ENCODE peak calls at places on chromosomes 7 and 10, in five cellular contexts. Q, Z, X, J and M are unnamed samples. For H3K27me3, the result is how much of the 10 kb centered on the place peaks cover.

GRCh38 chr10:77981281-77981680 is 48.0 kb downstream of the POLR3A start:
- DNase-seq in X (no peak), Q (no peak), J (peak), Z (no peak), M (no peak)

GRCh38 chr7:127905491-127906330 is 125.5 kb downstream of the LRRC4 start:
- DNase-seq in Z (no peak), Q (no peak), X (no peak), J (no peak), M (no peak)

GRCh38 chr7:1564603-1565022 is 5.2 kb downstream of the PSMG3 start:
- DNase-seq in X (no peak), Z (no peak), Q (no peak), J (no peak), M (no peak)

GRCh38 chr10:117551322-117552155 is 9.0 kb downstream of the EMX2 start:
- DNase-seq in J (peak), Q (no peak), X (no peak), Z (no peak), M (no peak)

GRCh38 chr7:74709880-74710671 is 52.6 kb downstream of the GTF2I start:
- DNase-seq in J (no peak), Z (no peak), X (no peak), Q (no peak), M (no peak)

GRCh38 chr7:140526901-140527664 is 47.8 kb upstream of the MKRN1 start:
- DNase-seq in X (no peak), Z (no peak), J (no peak), Q (no peak), M (no peak)

GRCh38 chr10:25113231-25114035 is 61.4 kb upstream of the GPR158 start:
- DNase-seq in Z (peak), X (peak), J (no peak), Q (peak), M (no peak)

GRCh38 chr10:12179616-12180015 is 16.1 kb downstream of the NUDT5 start:
- DNase-seq in J (no peak), Q (no peak), X (no peak), Z (no peak), M (no peak)

GRCh38 chr10:476458-476780 is 213.0 kb downstream of the DIP2C start:
- DNase-seq in Z (no peak), Q (no peak), J (no peak), X (no peak), M (no peak)

GRCh38 chr7:42931447-42931833 is 534 bp downstream of the PSMA2 start:
- DNase-seq in Z (no peak), Q (no peak), X (no peak), J (no peak), M (no peak)

GRCh38 chr7:116341222-116341907 is 131.0 kb downstream of the TES start:
- DNase-seq in X (no peak), Q (no peak), J (no peak), Z (no peak), M (no peak)

GRCh38 chr10:88299787-88300186 is 283.3 kb downstream of the RNLS start:
- DNase-seq in Z (no peak), Q (no peak), J (no peak), X (no peak), M (no peak)

GRCh38 chr10:78514459-78514858 is 480.8 kb downstream of the RPS24 start:
- DNase-seq in J (no peak), Z (no peak), X (no peak), Q (peak), M (no peak)

GRCh38 chr7:92584953-92585352 is 5.2 kb downstream of the FAM133B start:
- DNase-seq in X (no peak), Q (no peak), Z (no peak), J (no peak), M (no peak)

GRCh38 chr10:46222364-46222935 is 64.3 kb upstream of the ANTXRL start:
- DNase-seq in J (no peak), X (no peak), Z (no peak), Q (no peak), M (no peak)

GRCh38 chr10:4043897-4044296 is 258.9 kb upstream of the KLF6 start:
- DNase-seq in Z (no peak), J (no peak), Q (no peak), X (no peak), M (no peak)

GRCh38 chr7:28684729-28685211 is 272.5 kb downstream of the CREB5 start:
- DNase-seq in X (no peak), J (peak), Z (no peak), Q (no peak), M (no peak)

GRCh38 chr10:91587710-91588638 is 44.9 kb downstream of the PPP1R3C start:
- DNase-seq in Z (no peak), X (no peak), J (no peak), Q (no peak), M (no peak)

GRCh38 chr10:36188054-36188453 is 546.0 kb upstream of the FZD8 start:
- DNase-seq in Z (no peak), Q (peak), J (no peak), X (no peak), M (no peak)

GRCh38 chr7:26375604-26376207 is 84.0 kb downstream of the SNX10 start:
- DNase-seq in J (no peak), X (no peak), Q (no peak), Z (no peak), M (no peak)

GRCh38 chr10:31318382-31318853 is 598 bp upstream of the ZEB1 start:
- DNase-seq in J (peak), X (no peak), Q (no peak), Z (no peak), M (no peak)

GRCh38 chr7:50661345-50662058 is 96.3 kb upstream of the DDC start:
- DNase-seq in X (no peak), J (peak), Q (no peak), Z (no peak), M (no peak)

GRCh38 chr7:92723205-92723604 is 113.2 kb downstream of the CDK6 start:
- DNase-seq in Z (no peak), Q (no peak), X (no peak), J (no peak), M (no peak)

GRCh38 chr7:114789942-114790341 is 132.0 kb upstream of the MDFIC start:
- DNase-seq in X (no peak), Q (no peak), Z (peak), J (no peak), M (no peak)

GRCh38 chr10:119177708-119178370 is 773 bp downstream of the PRDX3 start:
- DNase-seq in X (no peak), Q (no peak), J (no peak), Z (no peak), M (no peak)

GRCh38 chr7:101702362-101702850 is 73.3 kb upstream of the MYL10 start:
- DNase-seq in Q (no peak), Z (no peak), X (no peak), J (no peak), M (no peak)

GRCh38 chr7:77420438-77420837 is 4.3 kb upstream of the GSAP start:
- DNase-seq in Q (no peak), Z (no peak), J (no peak), X (no peak), M (no peak)

GRCh38 chr7:131657881-131658280 is 101.5 kb upstream of the PODXL start:
- DNase-seq in J (peak), Z (no peak), X (no peak), Q (no peak), M (no peak)

DNA sequence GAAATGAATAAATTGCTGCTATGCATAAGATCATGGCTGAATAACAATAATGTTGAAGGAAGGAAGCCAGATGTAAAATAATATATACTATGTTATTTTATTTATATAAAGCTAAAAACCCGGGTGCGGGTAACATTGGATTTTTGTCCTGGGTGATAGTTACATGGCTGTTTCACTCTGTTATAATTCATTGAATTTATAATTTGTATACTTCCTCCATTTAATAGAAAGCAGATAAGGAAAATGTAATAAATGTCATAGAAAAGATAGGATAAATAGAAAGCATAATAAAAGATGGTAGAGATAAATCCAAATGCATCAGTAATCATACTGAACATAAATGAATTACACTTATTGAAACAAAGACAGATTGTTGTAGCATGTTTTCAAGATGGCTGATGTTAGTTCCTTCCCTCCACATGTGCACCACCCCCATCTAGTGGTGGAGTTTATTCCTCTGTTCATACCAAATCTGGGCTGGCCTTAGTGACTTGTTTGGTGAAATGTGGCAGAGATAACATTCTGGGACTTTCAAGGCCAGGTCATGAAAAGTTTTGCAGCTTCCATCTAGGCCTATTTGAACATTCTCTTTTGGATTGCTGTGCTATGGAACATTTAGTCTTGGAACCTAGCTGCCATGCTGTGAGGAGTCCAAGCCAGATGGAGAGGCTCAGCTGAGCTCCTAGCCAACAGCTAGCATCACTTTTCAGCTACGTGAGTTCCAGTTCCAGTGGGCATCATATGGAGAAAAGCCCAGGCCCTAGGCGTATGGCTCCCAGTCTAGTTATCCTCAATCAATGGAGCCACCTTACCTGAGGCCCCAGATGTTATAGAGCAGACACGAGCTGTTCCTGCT is 46.9 kb downstream of the AHCYL2 start:
- DNase-seq in Q (peak), J (no peak), X (no peak), Z (peak), M (peak)
- H3K27me3 ChIP-seq in Q (under half), J (under half), X (under half), Z (under half), M (under half)

GRCh38 chr10:112526906-112527305 is 79.9 kb downstream of the VTI1A start:
- DNase-seq in J (peak), X (no peak), Z (no peak), Q (no peak), M (no peak)
- TF ChIP-seq CTCF in J (no peak), X (no peak), Z (peak), Q (no peak), M (no peak)

GRCh38 chr7:105877736-105878135 is 1.3 kb upstream of the ATXN7L1 start:
- DNase-seq in Q (no peak), Z (no peak), J (no peak), X (no peak), M (no peak)

GRCh38 chr7:105874055-105874454 is 2.3 kb downstream of the ATXN7L1 start:
- DNase-seq in J (no peak), X (no peak), Q (no peak), Z (no peak), M (no peak)

GRCh38 chr7:105876091-105876963 is at the start of gene ATXN7L1:
- DNase-seq in X (peak), Q (peak), Z (peak), J (peak), M (peak)

GRCh38 chr7:105876964-105877601 is 684 bp upstream of the ATXN7L1 start:
- DNase-seq in Q (peak), J (peak), Z (no peak), X (no peak), M (no peak)

GRCh38 chr7:105875505-105875904 is 894 bp downstream of the ATXN7L1 start:
- DNase-seq in Z (no peak), J (no peak), Q (no peak), X (no peak), M (no peak)
- H3K27ac ChIP-seq in Z (no peak), J (peak), Q (no peak), X (no peak), M (peak)

DNA sequence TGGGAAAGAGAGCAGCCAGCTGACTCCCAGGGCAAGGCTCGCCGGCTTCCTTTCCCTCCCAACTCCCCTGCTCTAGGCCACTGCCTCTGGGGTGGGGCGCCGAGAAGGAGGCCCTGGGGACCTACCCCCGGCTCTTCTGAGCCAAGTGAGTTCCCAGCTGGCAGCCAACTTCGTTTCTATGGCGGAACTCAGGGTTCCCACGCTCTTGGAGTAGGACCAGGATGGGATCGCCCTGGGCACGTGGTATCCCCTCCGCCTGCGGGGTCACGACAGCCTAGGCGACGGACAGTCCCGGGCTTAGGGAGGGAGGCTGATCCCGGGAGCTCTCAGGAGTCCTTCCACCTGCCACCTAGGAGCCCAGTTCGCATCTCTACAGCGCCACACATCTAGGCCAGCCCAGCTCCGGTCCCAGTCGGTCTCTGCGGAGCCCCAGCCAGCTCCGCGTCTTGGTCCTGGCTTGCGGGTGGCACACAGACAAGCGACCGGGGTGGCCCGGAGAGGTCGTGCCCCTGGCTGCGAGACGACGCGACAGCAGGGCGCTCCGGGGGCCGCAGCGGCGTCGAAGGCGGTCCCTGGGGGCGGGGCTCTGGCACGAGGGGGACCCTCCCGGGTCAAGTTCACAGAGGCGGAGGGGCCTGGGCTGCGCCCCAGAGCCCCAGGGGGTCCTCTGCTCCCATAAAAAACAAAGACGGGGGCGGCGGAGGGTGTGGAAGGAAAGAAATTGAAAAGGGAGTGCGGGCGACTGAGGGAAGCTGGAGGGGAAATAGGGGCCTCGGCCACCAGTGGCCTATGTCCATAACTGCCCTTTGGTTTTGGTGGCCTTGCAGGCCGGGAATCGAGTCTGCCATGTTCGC is 20.4 kb upstream of the GATA3 start:
- DNase-seq in Q (peak), Z (no peak), J (no peak), X (no peak), M (peak)
- H3K27me3 ChIP-seq in Q (half or more), Z (half or more), J (half or more), X (half or more), M (half or more)

DNA sequence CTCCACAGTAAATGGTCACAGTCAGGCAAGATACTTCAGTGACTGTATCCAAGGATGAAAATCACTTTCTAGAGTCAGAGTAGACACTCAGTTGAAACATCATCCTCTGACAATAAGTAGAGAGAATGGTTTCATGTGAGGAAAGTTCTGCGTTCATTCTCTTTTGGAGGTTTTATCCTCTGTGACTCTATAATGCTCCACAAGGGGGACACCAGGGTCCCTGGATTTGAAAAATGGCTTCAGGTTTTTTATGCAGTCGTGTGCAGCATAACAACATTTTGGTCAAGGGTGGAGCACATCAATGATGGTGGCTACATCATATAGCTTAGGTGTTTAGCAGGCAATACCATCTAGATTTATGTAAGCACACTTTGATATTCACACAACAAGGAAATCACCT is 40.4 kb downstream of the TMEM168 start:
- DNase-seq in Z (no peak), X (no peak), Q (no peak), J (no peak), M (no peak)
- TF ChIP-seq CTCF in Z (peak), X (no peak), Q (no peak), J (no peak), M (no peak)

GRCh38 chr10:113126506-113127192 is 176.6 kb downstream of the TCF7L2 start:
- DNase-seq in Z (peak), X (peak), Q (peak), J (peak), M (peak)
- H3K27ac ChIP-seq in Z (no peak), X (peak), Q (no peak), J (no peak), M (no peak)

GRCh38 chr7:20795881-20796280 is 9.2 kb upstream of the SP8 start:
- DNase-seq in X (no peak), Q (no peak), Z (no peak), J (no peak), M (no peak)
- H3K27me3 ChIP-seq in X (half or more), Q (under half), Z (half or more), J (half or more), M (half or more)